ENCODE peak calls at places on chromosomes 3 and 15, in nine cellular contexts. One of them, this sample, is unnamed.

GRCh38 chr3:14379842-14380241 is 22.6 kb upstream of the SLC6A6 start:
- DNase-seq in stimulated activated CD8-positive, alpha-beta memory T cell treated with anti-CD3 and anti-CD28 coated beads, Interleukin-7, amount 100 ng/mL, for 4 hours: no peak
- DNase-seq in natural killer cell treated with Interleukin-12 subunit alpha and Interleukin-12 subunit beta and Interleukin-15 and Interleukin-18, amount 100 ng/mL, for 72 hours: no peak
- DNase-seq in cardiac fibroblast: no peak
- DNase-seq in heart left ventricle: no peak
- DNase-seq in left lung: peak
- DNase-seq in kidney glomerular epithelial cell: no peak
- DNase-seq in GM12892: no peak
- DNase-seq in substantia nigra: no peak
- DNase-seq in this sample: no peak

GRCh38 chr15:64153480-64154367 is 2.2 kb downstream of the SNX22 start:
- DNase-seq in substantia nigra: peak
- DNase-seq in left lung: peak
- DNase-seq in natural killer cell treated with Interleukin-12 subunit alpha and Interleukin-12 subunit beta and Interleukin-15 and Interleukin-18, amount 100 ng/mL, for 72 hours: peak
- DNase-seq in heart left ventricle: peak
- DNase-seq in stimulated activated CD8-positive, alpha-beta memory T cell treated with anti-CD3 and anti-CD28 coated beads, Interleukin-7, amount 100 ng/mL, for 4 hours: peak
- DNase-seq in GM12892: peak
- DNase-seq in cardiac fibroblast: peak
- DNase-seq in kidney glomerular epithelial cell: peak
- DNase-seq in this sample: peak

GRCh38 chr3:186322761-186323160 is 39.3 kb downstream of the DGKG start:
- DNase-seq in kidney glomerular epithelial cell: no peak
- DNase-seq in stimulated activated CD8-positive, alpha-beta memory T cell treated with anti-CD3 and anti-CD28 coated beads, Interleukin-7, amount 100 ng/mL, for 4 hours: no peak
- DNase-seq in substantia nigra: no peak
- DNase-seq in heart left ventricle: peak
- DNase-seq in cardiac fibroblast: no peak
- DNase-seq in GM12892: no peak
- DNase-seq in left lung: no peak
- DNase-seq in natural killer cell treated with Interleukin-12 subunit alpha and Interleukin-12 subunit beta and Interleukin-15 and Interleukin-18, amount 100 ng/mL, for 72 hours: no peak
- DNase-seq in this sample: no peak

GRCh38 chr15:48647963-48648362 is 2.5 kb upstream of the FBN1 start:
- DNase-seq in heart left ventricle: no peak
- DNase-seq in natural killer cell treated with Interleukin-12 subunit alpha and Interleukin-12 subunit beta and Interleukin-15 and Interleukin-18, amount 100 ng/mL, for 72 hours: no peak
- DNase-seq in left lung: no peak
- DNase-seq in cardiac fibroblast: peak
- DNase-seq in kidney glomerular epithelial cell: no peak
- DNase-seq in stimulated activated CD8-positive, alpha-beta memory T cell treated with anti-CD3 and anti-CD28 coated beads, Interleukin-7, amount 100 ng/mL, for 4 hours: no peak
- DNase-seq in GM12892: no peak
- DNase-seq in substantia nigra: no peak
- DNase-seq in this sample: no peak

GRCh38 chr3:14946749-14947104 is 656 bp upstream of the NR2C2 start:
- DNase-seq in stimulated activated CD8-positive, alpha-beta memory T cell treated with anti-CD3 and anti-CD28 coated beads, Interleukin-7, amount 100 ng/mL, for 4 hours: no peak
- DNase-seq in GM12892: no peak
- DNase-seq in kidney glomerular epithelial cell: no peak
- DNase-seq in substantia nigra: no peak
- DNase-seq in natural killer cell treated with Interleukin-12 subunit alpha and Interleukin-12 subunit beta and Interleukin-15 and Interleukin-18, amount 100 ng/mL, for 72 hours: no peak
- DNase-seq in heart left ventricle: no peak
- DNase-seq in left lung: no peak
- DNase-seq in cardiac fibroblast: peak
- DNase-seq in this sample: no peak

GRCh38 chr3:52532517-52532837 is 1.2 kb downstream of the NT5DC2 start:
- DNase-seq in heart left ventricle: peak
- DNase-seq in natural killer cell treated with Interleukin-12 subunit alpha and Interleukin-12 subunit beta and Interleukin-15 and Interleukin-18, amount 100 ng/mL, for 72 hours: peak
- DNase-seq in kidney glomerular epithelial cell: no peak
- DNase-seq in stimulated activated CD8-positive, alpha-beta memory T cell treated with anti-CD3 and anti-CD28 coated beads, Interleukin-7, amount 100 ng/mL, for 4 hours: peak
- DNase-seq in GM12892: peak
- DNase-seq in cardiac fibroblast: peak
- DNase-seq in left lung: no peak
- DNase-seq in substantia nigra: no peak
- DNase-seq in this sample: no peak

GRCh38 chr3:13301295-13301987 is 118.7 kb downstream of the NUP210 start:
- DNase-seq in heart left ventricle: no peak
- DNase-seq in stimulated activated CD8-positive, alpha-beta memory T cell treated with anti-CD3 and anti-CD28 coated beads, Interleukin-7, amount 100 ng/mL, for 4 hours: no peak
- DNase-seq in left lung: no peak
- DNase-seq in natural killer cell treated with Interleukin-12 subunit alpha and Interleukin-12 subunit beta and Interleukin-15 and Interleukin-18, amount 100 ng/mL, for 72 hours: no peak
- DNase-seq in substantia nigra: no peak
- DNase-seq in cardiac fibroblast: peak
- DNase-seq in kidney glomerular epithelial cell: no peak
- DNase-seq in GM12892: no peak
- DNase-seq in this sample: no peak

GRCh38 chr15:96348112-96349027 is 17.9 kb downstream of the NR2F2 start:
- DNase-seq in kidney glomerular epithelial cell: no peak
- DNase-seq in heart left ventricle: no peak
- DNase-seq in GM12892: no peak
- DNase-seq in cardiac fibroblast: no peak
- DNase-seq in natural killer cell treated with Interleukin-12 subunit alpha and Interleukin-12 subunit beta and Interleukin-15 and Interleukin-18, amount 100 ng/mL, for 72 hours: no peak
- DNase-seq in substantia nigra: no peak
- DNase-seq in stimulated activated CD8-positive, alpha-beta memory T cell treated with anti-CD3 and anti-CD28 coated beads, Interleukin-7, amount 100 ng/mL, for 4 hours: no peak
- DNase-seq in left lung: no peak
- DNase-seq in this sample: no peak

GRCh38 chr15:75061272-75061671 is 37.9 kb downstream of the PPCDC start:
- DNase-seq in GM12892: no peak
- DNase-seq in left lung: no peak
- DNase-seq in heart left ventricle: no peak
- DNase-seq in kidney glomerular epithelial cell: no peak
- DNase-seq in cardiac fibroblast: no peak
- DNase-seq in stimulated activated CD8-positive, alpha-beta memory T cell treated with anti-CD3 and anti-CD28 coated beads, Interleukin-7, amount 100 ng/mL, for 4 hours: no peak
- DNase-seq in natural killer cell treated with Interleukin-12 subunit alpha and Interleukin-12 subunit beta and Interleukin-15 and Interleukin-18, amount 100 ng/mL, for 72 hours: peak
- DNase-seq in substantia nigra: no peak
- DNase-seq in this sample: no peak

GRCh38 chr3:20197775-20198174 is 11.8 kb upstream of the SGO1 start:
- DNase-seq in stimulated activated CD8-positive, alpha-beta memory T cell treated with anti-CD3 and anti-CD28 coated beads, Interleukin-7, amount 100 ng/mL, for 4 hours: no peak
- DNase-seq in natural killer cell treated with Interleukin-12 subunit alpha and Interleukin-12 subunit beta and Interleukin-15 and Interleukin-18, amount 100 ng/mL, for 72 hours: no peak
- DNase-seq in left lung: no peak
- DNase-seq in GM12892: no peak
- DNase-seq in heart left ventricle: no peak
- DNase-seq in kidney glomerular epithelial cell: no peak
- DNase-seq in substantia nigra: no peak
- DNase-seq in cardiac fibroblast: no peak
- DNase-seq in this sample: no peak

GRCh38 chr3:15630646-15631350 is 29.3 kb downstream of the BTD start:
- DNase-seq in natural killer cell treated with Interleukin-12 subunit alpha and Interleukin-12 subunit beta and Interleukin-15 and Interleukin-18, amount 100 ng/mL, for 72 hours: no peak
- DNase-seq in heart left ventricle: no peak
- DNase-seq in kidney glomerular epithelial cell: peak
- DNase-seq in left lung: no peak
- DNase-seq in cardiac fibroblast: peak
- DNase-seq in stimulated activated CD8-positive, alpha-beta memory T cell treated with anti-CD3 and anti-CD28 coated beads, Interleukin-7, amount 100 ng/mL, for 4 hours: no peak
- DNase-seq in GM12892: no peak
- DNase-seq in substantia nigra: no peak
- DNase-seq in this sample: no peak

GRCh38 chr3:20736287-20736686 is 550.3 kb upstream of the SGO1 start:
- DNase-seq in cardiac fibroblast: no peak
- DNase-seq in kidney glomerular epithelial cell: no peak
- DNase-seq in stimulated activated CD8-positive, alpha-beta memory T cell treated with anti-CD3 and anti-CD28 coated beads, Interleukin-7, amount 100 ng/mL, for 4 hours: no peak
- DNase-seq in left lung: no peak
- DNase-seq in natural killer cell treated with Interleukin-12 subunit alpha and Interleukin-12 subunit beta and Interleukin-15 and Interleukin-18, amount 100 ng/mL, for 72 hours: no peak
- DNase-seq in substantia nigra: no peak
- DNase-seq in heart left ventricle: no peak
- DNase-seq in GM12892: no peak
- DNase-seq in this sample: no peak

GRCh38 chr3:175255698-175256097 is 396.6 kb downstream of the NAALADL2 start:
- DNase-seq in cardiac fibroblast: peak
- DNase-seq in substantia nigra: no peak
- DNase-seq in heart left ventricle: no peak
- DNase-seq in left lung: no peak
- DNase-seq in kidney glomerular epithelial cell: no peak
- DNase-seq in stimulated activated CD8-positive, alpha-beta memory T cell treated with anti-CD3 and anti-CD28 coated beads, Interleukin-7, amount 100 ng/mL, for 4 hours: no peak
- DNase-seq in natural killer cell treated with Interleukin-12 subunit alpha and Interleukin-12 subunit beta and Interleukin-15 and Interleukin-18, amount 100 ng/mL, for 72 hours: no peak
- DNase-seq in GM12892: no peak
- DNase-seq in this sample: no peak

GRCh38 chr15:29671308-29671981 is 150.8 kb downstream of the TJP1 start:
- DNase-seq in left lung: no peak
- DNase-seq in GM12892: no peak
- DNase-seq in natural killer cell treated with Interleukin-12 subunit alpha and Interleukin-12 subunit beta and Interleukin-15 and Interleukin-18, amount 100 ng/mL, for 72 hours: no peak
- DNase-seq in cardiac fibroblast: peak
- DNase-seq in substantia nigra: no peak
- DNase-seq in stimulated activated CD8-positive, alpha-beta memory T cell treated with anti-CD3 and anti-CD28 coated beads, Interleukin-7, amount 100 ng/mL, for 4 hours: no peak
- DNase-seq in heart left ventricle: no peak
- DNase-seq in kidney glomerular epithelial cell: no peak
- DNase-seq in this sample: no peak

GRCh38 chr3:98962189-98962930 is 60.9 kb upstream of the DCBLD2 start:
- DNase-seq in GM12892: no peak
- DNase-seq in natural killer cell treated with Interleukin-12 subunit alpha and Interleukin-12 subunit beta and Interleukin-15 and Interleukin-18, amount 100 ng/mL, for 72 hours: no peak
- DNase-seq in substantia nigra: no peak
- DNase-seq in cardiac fibroblast: peak
- DNase-seq in kidney glomerular epithelial cell: peak
- DNase-seq in heart left ventricle: no peak
- DNase-seq in left lung: no peak
- DNase-seq in stimulated activated CD8-positive, alpha-beta memory T cell treated with anti-CD3 and anti-CD28 coated beads, Interleukin-7, amount 100 ng/mL, for 4 hours: no peak
- DNase-seq in this sample: no peak

GRCh38 chr15:66291816-66292215 is 1.6 kb upstream of the DIS3L start:
- DNase-seq in GM12892: no peak
- DNase-seq in heart left ventricle: no peak
- DNase-seq in cardiac fibroblast: no peak
- DNase-seq in kidney glomerular epithelial cell: no peak
- DNase-seq in natural killer cell treated with Interleukin-12 subunit alpha and Interleukin-12 subunit beta and Interleukin-15 and Interleukin-18, amount 100 ng/mL, for 72 hours: no peak
- DNase-seq in stimulated activated CD8-positive, alpha-beta memory T cell treated with anti-CD3 and anti-CD28 coated beads, Interleukin-7, amount 100 ng/mL, for 4 hours: no peak
- DNase-seq in substantia nigra: no peak
- DNase-seq in left lung: no peak
- DNase-seq in this sample: no peak

GRCh38 chr3:146129750-146130149 is 31.2 kb downstream of the PLOD2 start:
- DNase-seq in cardiac fibroblast: no peak
- DNase-seq in natural killer cell treated with Interleukin-12 subunit alpha and Interleukin-12 subunit beta and Interleukin-15 and Interleukin-18, amount 100 ng/mL, for 72 hours: no peak
- DNase-seq in heart left ventricle: no peak
- DNase-seq in substantia nigra: no peak
- DNase-seq in left lung: no peak
- DNase-seq in stimulated activated CD8-positive, alpha-beta memory T cell treated with anti-CD3 and anti-CD28 coated beads, Interleukin-7, amount 100 ng/mL, for 4 hours: no peak
- DNase-seq in kidney glomerular epithelial cell: no peak
- DNase-seq in GM12892: no peak
- DNase-seq in this sample: no peak

GRCh38 chr3:87333393-87333892 is 57.1 kb upstream of the POU1F1 start:
- DNase-seq in kidney glomerular epithelial cell: peak
- DNase-seq in stimulated activated CD8-positive, alpha-beta memory T cell treated with anti-CD3 and anti-CD28 coated beads, Interleukin-7, amount 100 ng/mL, for 4 hours: no peak
- DNase-seq in cardiac fibroblast: peak
- DNase-seq in substantia nigra: no peak
- DNase-seq in natural killer cell treated with Interleukin-12 subunit alpha and Interleukin-12 subunit beta and Interleukin-15 and Interleukin-18, amount 100 ng/mL, for 72 hours: no peak
- DNase-seq in heart left ventricle: no peak
- DNase-seq in left lung: no peak
- DNase-seq in GM12892: no peak
- DNase-seq in this sample: no peak

GRCh38 chr3:12914075-12914474 is 72.7 kb upstream of the RPL32 start:
- DNase-seq in natural killer cell treated with Interleukin-12 subunit alpha and Interleukin-12 subunit beta and Interleukin-15 and Interleukin-18, amount 100 ng/mL, for 72 hours: no peak
- DNase-seq in GM12892: no peak
- DNase-seq in left lung: peak
- DNase-seq in heart left ventricle: no peak
- DNase-seq in cardiac fibroblast: no peak
- DNase-seq in stimulated activated CD8-positive, alpha-beta memory T cell treated with anti-CD3 and anti-CD28 coated beads, Interleukin-7, amount 100 ng/mL, for 4 hours: no peak
- DNase-seq in substantia nigra: no peak
- DNase-seq in kidney glomerular epithelial cell: no peak
- DNase-seq in this sample: no peak

GRCh38 chr15:80773122-80773551 is 6.0 kb upstream of the CEMIP start:
- DNase-seq in cardiac fibroblast: peak
- DNase-seq in kidney glomerular epithelial cell: no peak
- DNase-seq in natural killer cell treated with Interleukin-12 subunit alpha and Interleukin-12 subunit beta and Interleukin-15 and Interleukin-18, amount 100 ng/mL, for 72 hours: no peak
- DNase-seq in GM12892: no peak
- DNase-seq in substantia nigra: no peak
- DNase-seq in stimulated activated CD8-positive, alpha-beta memory T cell treated with anti-CD3 and anti-CD28 coated beads, Interleukin-7, amount 100 ng/mL, for 4 hours: no peak
- DNase-seq in left lung: no peak
- DNase-seq in heart left ventricle: no peak
- DNase-seq in this sample: no peak

GRCh38 chr3:186642014-186642413 is 1.8 kb downstream of the FETUB start:
- DNase-seq in stimulated activated CD8-positive, alpha-beta memory T cell treated with anti-CD3 and anti-CD28 coated beads, Interleukin-7, amount 100 ng/mL, for 4 hours: no peak
- DNase-seq in kidney glomerular epithelial cell: no peak
- DNase-seq in substantia nigra: no peak
- DNase-seq in left lung: no peak
- DNase-seq in natural killer cell treated with Interleukin-12 subunit alpha and Interleukin-12 subunit beta and Interleukin-15 and Interleukin-18, amount 100 ng/mL, for 72 hours: no peak
- DNase-seq in GM12892: no peak
- DNase-seq in heart left ventricle: no peak
- DNase-seq in cardiac fibroblast: no peak
- DNase-seq in this sample: no peak

GRCh38 chr15:36769110-36769509 is 189.7 kb downstream of the CDIN1 start:
- DNase-seq in left lung: no peak
- DNase-seq in cardiac fibroblast: peak
- DNase-seq in natural killer cell treated with Interleukin-12 subunit alpha and Interleukin-12 subunit beta and Interleukin-15 and Interleukin-18, amount 100 ng/mL, for 72 hours: no peak
- DNase-seq in stimulated activated CD8-positive, alpha-beta memory T cell treated with anti-CD3 and anti-CD28 coated beads, Interleukin-7, amount 100 ng/mL, for 4 hours: no peak
- DNase-seq in kidney glomerular epithelial cell: no peak
- DNase-seq in GM12892: no peak
- DNase-seq in heart left ventricle: no peak
- DNase-seq in substantia nigra: no peak
- DNase-seq in this sample: no peak

GRCh38 chr3:420584-420983 is 224.0 kb downstream of the CHL1 start:
- DNase-seq in left lung: no peak
- DNase-seq in stimulated activated CD8-positive, alpha-beta memory T cell treated with anti-CD3 and anti-CD28 coated beads, Interleukin-7, amount 100 ng/mL, for 4 hours: no peak
- DNase-seq in heart left ventricle: no peak
- DNase-seq in cardiac fibroblast: no peak
- DNase-seq in natural killer cell treated with Interleukin-12 subunit alpha and Interleukin-12 subunit beta and Interleukin-15 and Interleukin-18, amount 100 ng/mL, for 72 hours: no peak
- DNase-seq in GM12892: no peak
- DNase-seq in kidney glomerular epithelial cell: no peak
- DNase-seq in substantia nigra: no peak
- DNase-seq in this sample: no peak

GRCh38 chr3:101779808-101780366 is 876 bp downstream of the NXPE3 start:
- DNase-seq in substantia nigra: no peak
- DNase-seq in cardiac fibroblast: peak
- DNase-seq in stimulated activated CD8-positive, alpha-beta memory T cell treated with anti-CD3 and anti-CD28 coated beads, Interleukin-7, amount 100 ng/mL, for 4 hours: no peak
- DNase-seq in natural killer cell treated with Interleukin-12 subunit alpha and Interleukin-12 subunit beta and Interleukin-15 and Interleukin-18, amount 100 ng/mL, for 72 hours: no peak
- DNase-seq in heart left ventricle: no peak
- DNase-seq in left lung: no peak
- DNase-seq in GM12892: no peak
- DNase-seq in kidney glomerular epithelial cell: no peak
- DNase-seq in this sample: no peak

GRCh38 chr15:60631620-60632019 is 152.7 kb upstream of the ICE2 start:
- DNase-seq in cardiac fibroblast: no peak
- DNase-seq in heart left ventricle: no peak
- DNase-seq in kidney glomerular epithelial cell: no peak
- DNase-seq in stimulated activated CD8-positive, alpha-beta memory T cell treated with anti-CD3 and anti-CD28 coated beads, Interleukin-7, amount 100 ng/mL, for 4 hours: no peak
- DNase-seq in GM12892: no peak
- DNase-seq in substantia nigra: no peak
- DNase-seq in left lung: no peak
- DNase-seq in natural killer cell treated with Interleukin-12 subunit alpha and Interleukin-12 subunit beta and Interleukin-15 and Interleukin-18, amount 100 ng/mL, for 72 hours: no peak
- DNase-seq in this sample: no peak

GRCh38 chr15:100661161-100661560 is 58.8 kb downstream of the ASB7 start:
- DNase-seq in natural killer cell treated with Interleukin-12 subunit alpha and Interleukin-12 subunit beta and Interleukin-15 and Interleukin-18, amount 100 ng/mL, for 72 hours: no peak
- DNase-seq in left lung: no peak
- DNase-seq in cardiac fibroblast: no peak
- DNase-seq in kidney glomerular epithelial cell: no peak
- DNase-seq in stimulated activated CD8-positive, alpha-beta memory T cell treated with anti-CD3 and anti-CD28 coated beads, Interleukin-7, amount 100 ng/mL, for 4 hours: no peak
- DNase-seq in heart left ventricle: no peak
- DNase-seq in substantia nigra: no peak
- DNase-seq in GM12892: no peak
- DNase-seq in this sample: no peak

GRCh38 chr3:27632431-27633223 is 89.5 kb downstream of the EOMES start:
- DNase-seq in substantia nigra: peak
- DNase-seq in natural killer cell treated with Interleukin-12 subunit alpha and Interleukin-12 subunit beta and Interleukin-15 and Interleukin-18, amount 100 ng/mL, for 72 hours: peak
- DNase-seq in kidney glomerular epithelial cell: no peak
- DNase-seq in cardiac fibroblast: peak
- DNase-seq in GM12892: peak
- DNase-seq in stimulated activated CD8-positive, alpha-beta memory T cell treated with anti-CD3 and anti-CD28 coated beads, Interleukin-7, amount 100 ng/mL, for 4 hours: peak
- DNase-seq in left lung: peak
- DNase-seq in heart left ventricle: peak
- DNase-seq in this sample: no peak

GRCh38 chr3:128547368-128547987 is 54.5 kb upstream of the GATA2 start:
- DNase-seq in stimulated activated CD8-positive, alpha-beta memory T cell treated with anti-CD3 and anti-CD28 coated beads, Interleukin-7, amount 100 ng/mL, for 4 hours: no peak
- DNase-seq in heart left ventricle: no peak
- DNase-seq in substantia nigra: no peak
- DNase-seq in GM12892: no peak
- DNase-seq in natural killer cell treated with Interleukin-12 subunit alpha and Interleukin-12 subunit beta and Interleukin-15 and Interleukin-18, amount 100 ng/mL, for 72 hours: no peak
- DNase-seq in left lung: no peak
- DNase-seq in kidney glomerular epithelial cell: no peak
- DNase-seq in cardiac fibroblast: peak
- DNase-seq in this sample: no peak

GRCh38 chr3:127738192-127738840 is 65.6 kb downstream of the ABTB1 start:
- DNase-seq in kidney glomerular epithelial cell: no peak
- DNase-seq in cardiac fibroblast: peak
- DNase-seq in natural killer cell treated with Interleukin-12 subunit alpha and Interleukin-12 subunit beta and Interleukin-15 and Interleukin-18, amount 100 ng/mL, for 72 hours: no peak
- DNase-seq in GM12892: no peak
- DNase-seq in substantia nigra: no peak
- DNase-seq in left lung: no peak
- DNase-seq in heart left ventricle: peak
- DNase-seq in stimulated activated CD8-positive, alpha-beta memory T cell treated with anti-CD3 and anti-CD28 coated beads, Interleukin-7, amount 100 ng/mL, for 4 hours: no peak
- DNase-seq in this sample: no peak

GRCh38 chr15:52076889-52077781 is 35.4 kb downstream of the BCL2L10 start:
- DNase-seq in natural killer cell treated with Interleukin-12 subunit alpha and Interleukin-12 subunit beta and Interleukin-15 and Interleukin-18, amount 100 ng/mL, for 72 hours: no peak
- DNase-seq in kidney glomerular epithelial cell: peak
- DNase-seq in left lung: no peak
- DNase-seq in cardiac fibroblast: peak
- DNase-seq in heart left ventricle: no peak
- DNase-seq in substantia nigra: no peak
- DNase-seq in GM12892: no peak
- DNase-seq in stimulated activated CD8-positive, alpha-beta memory T cell treated with anti-CD3 and anti-CD28 coated beads, Interleukin-7, amount 100 ng/mL, for 4 hours: no peak
- DNase-seq in this sample: no peak

GRCh38 chr15:91605576-91605975 is 247.9 kb upstream of the SLCO3A1 start:
- DNase-seq in substantia nigra: no peak
- DNase-seq in GM12892: no peak
- DNase-seq in left lung: no peak
- DNase-seq in stimulated activated CD8-positive, alpha-beta memory T cell treated with anti-CD3 and anti-CD28 coated beads, Interleukin-7, amount 100 ng/mL, for 4 hours: no peak
- DNase-seq in cardiac fibroblast: no peak
- DNase-seq in heart left ventricle: no peak
- DNase-seq in kidney glomerular epithelial cell: no peak
- DNase-seq in natural killer cell treated with Interleukin-12 subunit alpha and Interleukin-12 subunit beta and Interleukin-15 and Interleukin-18, amount 100 ng/mL, for 72 hours: no peak
- DNase-seq in this sample: no peak